ENCODE peak calls at places on chromosomes 7 and 10, in seven cellular contexts. I is GM23338, K is Peyer's patch, V is upper lobe of right lung, T is cardiac muscle cell, E is esophagus muscularis mucosa, Z is testis. M is an unnamed sample.

GRCh38 chr7:32145911-32146310 is 75.7 kb upstream of the PDE1C start:
- DNase-seq in I (no peak), Z (no peak), V (no peak), K (no peak), E (no peak), T (no peak), M (no peak)

GRCh38 chr7:33807779-33808482 is 97.4 kb upstream of the BMPER start:
- DNase-seq in V (no peak), K (no peak), E (peak), Z (peak), T (peak), I (peak), M (no peak)

GRCh38 chr10:85548038-85548437 is 818.6 kb downstream of the GRID1 start:
- DNase-seq in E (no peak), Z (peak), I (peak), K (peak), T (peak), V (no peak), M (no peak)

GRCh38 chr10:119595134-119595714 is 1.5 kb downstream of the TIAL1 start:
- DNase-seq in Z (no peak), V (no peak), I (peak), T (no peak), K (no peak), E (no peak), M (no peak)

GRCh38 chr7:128939075-128939860 is 1.5 kb downstream of the IRF5 start:
- DNase-seq in V (peak), T (no peak), E (no peak), K (peak), Z (no peak), I (no peak), M (peak)

GRCh38 chr10:69319911-69320316 is 41.6 kb downstream of the HK1 start:
- DNase-seq in I (no peak), K (no peak), E (no peak), V (no peak), Z (no peak), T (no peak), M (no peak)

GRCh38 chr10:128047991-128048826 is 78.0 kb downstream of the MKI67 start:
- DNase-seq in I (no peak), Z (peak), E (no peak), V (no peak), K (peak), T (peak), M (no peak)

GRCh38 chr7:116101709-116102108 is 71.1 kb upstream of the TFEC start:
- DNase-seq in I (no peak), Z (no peak), E (no peak), K (no peak), T (no peak), V (no peak), M (no peak)

GRCh38 chr10:86450806-86451603 is 70.6 kb downstream of the WAPL start:
- DNase-seq in Z (no peak), V (no peak), I (no peak), T (no peak), E (no peak), K (no peak), M (no peak)

GRCh38 chr10:103204353-103205255 is 11.5 kb upstream of the NT5C2 start:
- DNase-seq in V (no peak), T (no peak), I (peak), E (no peak), K (no peak), Z (no peak), M (no peak)

GRCh38 chr10:99548041-99548530 is 15.3 kb downstream of the NKX2-3 start:
- DNase-seq in E (no peak), I (peak), K (no peak), Z (peak), V (no peak), T (no peak), M (no peak)

GRCh38 chr7:81159402-81159801 is 240.6 kb upstream of the SEMA3C start:
- DNase-seq in K (no peak), T (no peak), V (no peak), I (no peak), Z (no peak), E (no peak), M (no peak)

GRCh38 chr7:150580615-150580986 is 13.4 kb downstream of the GIMAP4 start:
- DNase-seq in I (no peak), Z (no peak), T (no peak), K (no peak), V (no peak), E (no peak), M (no peak)

GRCh38 chr10:944034-944831 is 12.7 kb upstream of the LARP4B start:
- DNase-seq in E (no peak), V (peak), Z (peak), K (peak), T (no peak), I (no peak), M (peak)

GRCh38 chr10:77204171-77204570 is 433.4 kb downstream of the KCNMA1 start:
- DNase-seq in T (no peak), E (no peak), K (no peak), Z (no peak), I (no peak), V (no peak), M (no peak)

GRCh38 chr10:31926154-31926553 is 2.5 kb downstream of the ARHGAP12 start:
- DNase-seq in Z (no peak), I (no peak), E (no peak), V (no peak), T (no peak), K (no peak), M (no peak)

GRCh38 chr10:101291254-101292193 is 62.3 kb upstream of the LBX1 start:
- DNase-seq in V (no peak), T (peak), K (peak), Z (peak), I (peak), E (no peak), M (peak)

GRCh38 chr7:2129376-2130375 is 103.1 kb downstream of the MAD1L1 start:
- DNase-seq in V (no peak), K (no peak), Z (no peak), E (no peak), I (no peak), T (no peak), M (no peak)

GRCh38 chr10:6212806-6213205 is 10.1 kb downstream of the PFKFB3 start:
- DNase-seq in E (no peak), V (no peak), T (no peak), I (no peak), Z (no peak), K (no peak), M (no peak)

GRCh38 chr10:74433993-74434392 is 283.0 kb downstream of the ADK start:
- DNase-seq in T (no peak), Z (no peak), V (no peak), I (no peak), K (no peak), E (no peak), M (no peak)

GRCh38 chr7:63521-64021 is 128.8 kb upstream of the FAM20C start:
- DNase-seq in E (no peak), K (no peak), T (no peak), Z (no peak), V (peak), I (no peak), M (peak)

DNA sequence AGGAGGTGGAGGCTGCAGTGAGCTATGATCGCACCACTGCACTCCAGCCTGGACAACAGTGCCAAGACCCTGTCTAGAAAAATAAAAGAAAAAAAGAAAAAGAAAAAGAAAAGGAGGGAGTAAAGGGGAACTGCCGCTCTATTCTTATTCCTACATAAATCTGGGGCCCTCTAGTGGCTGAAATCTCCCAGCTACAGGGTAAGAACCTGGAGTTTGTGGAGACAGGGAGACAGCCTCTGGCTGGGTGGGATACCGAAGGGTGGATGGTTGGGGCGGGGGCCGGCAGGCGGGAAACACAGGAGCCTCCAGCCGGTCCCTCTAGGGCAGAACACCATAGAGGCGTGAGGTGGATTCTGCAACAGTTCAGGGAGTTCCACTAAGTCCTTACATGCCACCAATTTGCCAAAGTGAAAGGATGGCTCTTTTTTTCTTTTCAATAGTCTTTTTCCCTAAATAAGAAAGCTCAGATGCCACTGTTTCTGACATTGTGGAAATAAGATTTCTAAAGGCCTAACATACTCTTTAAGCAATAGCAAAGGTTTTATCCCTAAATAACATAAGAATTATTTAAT is 117.3 kb downstream of the SVIL start:
- DNase-seq in T (peak), V (no peak), K (no peak), I (peak), E (no peak), Z (peak), M (no peak)
- TF ChIP-seq CTCF in T (peak), V (peak), K (peak), I (peak), E (peak), Z (peak), M (peak)

DNA sequence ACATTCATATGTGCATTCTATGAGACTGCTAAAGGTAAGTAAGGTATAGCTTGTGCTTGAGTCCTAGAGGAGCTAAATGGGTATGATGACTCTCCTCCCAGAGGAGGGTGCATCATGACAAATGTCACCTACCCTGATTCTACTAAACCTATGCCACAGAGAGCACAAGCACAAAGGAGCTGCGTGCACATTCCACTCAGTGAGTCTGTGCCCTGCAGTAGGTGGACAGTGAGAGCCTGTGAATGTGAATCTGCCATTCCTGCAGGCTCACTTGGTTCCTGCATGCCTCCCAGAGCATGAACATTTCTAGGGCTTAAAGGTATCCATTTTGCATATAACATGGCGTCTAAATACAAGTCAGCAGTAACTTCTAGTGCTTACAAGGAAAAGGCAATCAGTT is 46.8 kb downstream of the PRKAR2B start:
- DNase-seq in E (no peak), V (no peak), T (no peak), K (no peak), Z (no peak), I (no peak), M (no peak)
- H3K4me3 ChIP-seq in E (no peak), V (no peak), T (no peak), K (no peak), Z (no peak), I (no peak), M (no peak)

DNA sequence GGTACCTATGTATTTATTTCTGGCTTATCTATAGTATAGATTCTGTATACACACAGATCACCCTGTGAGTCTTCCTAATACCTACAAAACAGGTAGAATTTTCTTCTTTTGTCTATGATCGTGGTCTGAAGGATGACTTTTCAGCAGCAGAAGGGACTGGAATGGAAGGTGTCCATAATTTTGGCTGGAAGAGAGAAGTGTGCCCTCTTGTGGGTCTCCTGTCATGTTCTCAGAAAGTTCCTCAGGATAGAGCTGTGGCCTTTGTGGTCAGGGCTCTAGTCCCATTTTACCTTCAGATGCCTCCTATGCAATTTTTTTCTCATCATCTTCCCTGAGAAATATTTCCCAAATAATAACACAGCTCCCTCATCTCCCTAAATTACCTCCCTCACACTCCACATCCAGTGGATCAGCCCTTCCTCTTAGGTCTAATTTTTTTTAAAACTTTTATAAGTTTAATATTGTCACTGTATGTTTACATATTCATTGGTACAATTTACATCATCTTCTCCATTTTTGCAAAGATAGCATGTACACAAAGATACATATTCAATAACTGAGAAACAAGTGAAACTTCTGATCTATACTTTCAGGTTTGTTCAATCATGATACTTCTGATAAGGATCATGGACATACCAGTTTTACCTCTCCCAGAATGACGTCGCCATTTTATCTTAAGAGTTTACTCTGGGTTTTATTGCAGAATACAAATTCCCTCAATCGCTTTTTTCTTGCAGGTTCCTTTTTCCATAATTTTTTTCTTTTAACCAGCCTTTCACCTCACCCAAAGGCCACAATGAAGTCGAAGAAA is 112.7 kb downstream of the REEP3 start:
- DNase-seq in V (no peak), Z (peak), I (peak), T (peak), E (no peak), K (no peak), M (no peak)
- TF ChIP-seq CTCF in V (peak), Z (peak), I (peak), T (peak), E (peak), K (peak), M (peak)

DNA sequence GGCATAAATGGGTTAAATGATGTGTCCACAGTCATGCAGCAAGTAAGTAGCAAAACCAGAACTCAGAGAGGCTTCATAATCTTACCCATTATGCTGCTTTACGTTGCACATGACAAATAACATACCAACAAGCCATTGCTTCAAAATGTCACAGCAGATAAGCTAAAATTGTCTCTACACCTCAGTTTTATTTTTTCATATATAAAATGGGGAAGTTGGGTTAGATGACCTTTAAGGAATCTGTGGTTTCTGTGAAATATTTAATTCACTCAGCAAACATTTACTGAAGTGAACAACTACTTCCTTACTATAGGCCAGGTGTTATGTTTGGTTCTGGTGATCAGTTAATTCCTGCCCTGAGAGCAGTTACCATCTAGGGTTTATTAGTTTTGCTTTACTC is 2.3 kb upstream of the ASCC1 start:
- DNase-seq in T (no peak), Z (no peak), K (no peak), V (no peak), I (no peak), E (no peak), M (no peak)
- H3K4me3 ChIP-seq in T (no peak), Z (no peak), K (no peak), V (peak), I (no peak), E (peak), M (no peak)

GRCh38 chr7:17183630-17184328 is 114.7 kb upstream of the AHR start:
- DNase-seq in K (no peak), T (no peak), Z (no peak), I (no peak), E (no peak), V (no peak), M (no peak)

GRCh38 chr7:17185690-17186070 is 112.8 kb upstream of the AHR start:
- DNase-seq in Z (no peak), E (no peak), V (no peak), I (no peak), T (no peak), K (no peak), M (no peak)

GRCh38 chr7:17184805-17185689 is 113.4 kb upstream of the AHR start:
- DNase-seq in I (no peak), T (no peak), Z (no peak), V (no peak), K (no peak), E (no peak), M (no peak)

GRCh38 chr7:17178562-17178961 is 119.9 kb upstream of the AHR start:
- DNase-seq in E (no peak), K (no peak), I (no peak), Z (no peak), T (no peak), V (no peak), M (no peak)

GRCh38 chr7:17181482-17181881 is 117.0 kb upstream of the AHR start:
- DNase-seq in T (no peak), E (no peak), V (no peak), I (peak), Z (no peak), K (no peak), M (no peak)
- TF ChIP-seq CTCF in T (no peak), E (no peak), V (no peak), I (peak), Z (no peak), K (no peak), M (no peak)

GRCh38 chr10:72879245-72879644 is 14.3 kb upstream of the OIT3 start:
- DNase-seq in I (no peak), V (no peak), E (no peak), Z (no peak), T (no peak), K (no peak), M (no peak)
- H3K4me3 ChIP-seq in I (no peak), V (no peak), E (no peak), Z (no peak), T (no peak), K (no peak), M (no peak)

GRCh38 chr10:44370731-44371248 is 14.1 kb downstream of the CXCL12 start:
- DNase-seq in Z (peak), T (no peak), E (no peak), I (peak), K (no peak), V (no peak), M (no peak)
- TF ChIP-seq CTCF in Z (no peak), T (peak), E (no peak), I (no peak), K (no peak), V (no peak), M (no peak)

DNA sequence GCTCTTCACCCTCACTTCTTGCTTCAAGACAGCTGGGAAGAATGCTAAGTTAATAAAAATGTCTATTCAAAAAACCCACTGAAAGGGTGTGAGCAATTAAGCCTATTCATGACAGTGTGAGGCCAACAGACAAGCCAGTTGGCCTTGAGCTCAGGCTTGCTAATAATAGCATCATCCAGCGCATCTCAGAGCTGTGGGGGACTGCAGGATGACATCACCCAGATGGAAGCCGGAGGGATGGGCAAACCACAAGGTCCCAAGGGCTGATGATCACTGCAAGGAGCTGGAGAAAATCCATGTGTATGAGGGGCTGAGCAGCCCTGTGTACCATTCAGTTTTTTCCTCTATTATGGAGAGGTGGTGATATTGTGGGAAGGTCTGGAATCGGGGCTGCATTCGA is 770.4 kb downstream of the TNS3 start:
- DNase-seq in T (no peak), K (no peak), Z (peak), E (no peak), I (no peak), V (no peak), M (no peak)
- H3K4me3 ChIP-seq in T (no peak), K (no peak), Z (no peak), E (no peak), I (no peak), V (no peak), M (no peak)